ENCODE peak calls at places on chromosomes 5 and 9, in six cellular contexts. One of them, this sample, is unnamed.
A peak's percentile ranks its signal among the peaks of the same experiment; 100 is the strongest.

GRCh38 chr9:70263421-70263820 is 4.6 kb downstream of the SMC5 start:
- DNase-seq in left kidney: no peak
- DNase-seq in progenitor cell of endocrine pancreas: no peak
- DNase-seq in AG04449: no peak
- DNase-seq in C1 segment of cervical spinal cord: no peak
- DNase-seq in DMS153: no peak
- DNase-seq in this sample: no peak

GRCh38 chr5:78162253-78162862 is 132.1 kb downstream of the AP3B1 start:
- DNase-seq in left kidney: peak; percentile 63
- DNase-seq in progenitor cell of endocrine pancreas: no peak
- DNase-seq in AG04449: no peak
- DNase-seq in C1 segment of cervical spinal cord: no peak
- DNase-seq in DMS153: no peak
- DNase-seq in this sample: peak; percentile 37

GRCh38 chr5:35354751-35355150 is 124.5 kb upstream of the PRLR start:
- DNase-seq in left kidney: no peak
- DNase-seq in progenitor cell of endocrine pancreas: no peak
- DNase-seq in AG04449: no peak
- DNase-seq in C1 segment of cervical spinal cord: no peak
- DNase-seq in DMS153: no peak
- DNase-seq in this sample: no peak

GRCh38 chr5:72693001-72693442 is 123.4 kb upstream of the TNPO1 start:
- DNase-seq in left kidney: peak; percentile 31
- DNase-seq in progenitor cell of endocrine pancreas: no peak
- DNase-seq in AG04449: no peak
- DNase-seq in C1 segment of cervical spinal cord: no peak
- DNase-seq in DMS153: no peak
- DNase-seq in this sample: no peak

GRCh38 chr5:125719681-125720676 is 703.2 kb upstream of the GRAMD2B start:
- DNase-seq in left kidney: peak; percentile 87
- DNase-seq in progenitor cell of endocrine pancreas: no peak
- DNase-seq in AG04449: no peak
- DNase-seq in C1 segment of cervical spinal cord: no peak
- DNase-seq in DMS153: peak; percentile 94
- DNase-seq in this sample: no peak

GRCh38 chr5:76982450-76982849 is 29.6 kb downstream of the CRHBP start:
- DNase-seq in left kidney: no peak
- DNase-seq in progenitor cell of endocrine pancreas: no peak
- DNase-seq in AG04449: no peak
- DNase-seq in C1 segment of cervical spinal cord: no peak
- DNase-seq in DMS153: no peak
- DNase-seq in this sample: no peak

GRCh38 chr5:58259685-58260152 is 200.2 kb downstream of the PLK2 start:
- DNase-seq in left kidney: peak; percentile 71
- DNase-seq in progenitor cell of endocrine pancreas: no peak
- DNase-seq in AG04449: peak; percentile 87
- DNase-seq in C1 segment of cervical spinal cord: no peak
- DNase-seq in DMS153: no peak
- DNase-seq in this sample: no peak

GRCh38 chr9:86705474-86705873 is 241.8 kb downstream of the GAS1 start:
- DNase-seq in left kidney: no peak
- DNase-seq in progenitor cell of endocrine pancreas: no peak
- DNase-seq in AG04449: no peak
- DNase-seq in C1 segment of cervical spinal cord: no peak
- DNase-seq in DMS153: no peak
- DNase-seq in this sample: no peak

GRCh38 chr5:59709346-59709821 is 184.1 kb downstream of the PDE4D start:
- DNase-seq in left kidney: no peak
- DNase-seq in progenitor cell of endocrine pancreas: no peak
- DNase-seq in AG04449: no peak
- DNase-seq in C1 segment of cervical spinal cord: no peak
- DNase-seq in DMS153: no peak
- DNase-seq in this sample: peak; percentile 11

GRCh38 chr5:44665101-44665701 is 143.5 kb upstream of the MRPS30 start:
- DNase-seq in left kidney: no peak
- DNase-seq in progenitor cell of endocrine pancreas: no peak
- DNase-seq in AG04449: no peak
- DNase-seq in C1 segment of cervical spinal cord: no peak
- DNase-seq in DMS153: no peak
- DNase-seq in this sample: no peak

GRCh38 chr5:112479418-112479817 is 60.3 kb upstream of the EPB41L4A start:
- DNase-seq in left kidney: no peak
- DNase-seq in progenitor cell of endocrine pancreas: no peak
- DNase-seq in AG04449: peak; percentile 31
- DNase-seq in C1 segment of cervical spinal cord: no peak
- DNase-seq in DMS153: no peak
- DNase-seq in this sample: no peak

GRCh38 chr5:153476767-153477166 is 13.7 kb upstream of the GRIA1 start:
- DNase-seq in left kidney: no peak
- DNase-seq in progenitor cell of endocrine pancreas: no peak
- DNase-seq in AG04449: peak; percentile 54
- DNase-seq in C1 segment of cervical spinal cord: no peak
- DNase-seq in DMS153: no peak
- DNase-seq in this sample: no peak

GRCh38 chr5:74199436-74200210 is 440.9 kb downstream of the ENC1 start:
- DNase-seq in left kidney: no peak
- DNase-seq in progenitor cell of endocrine pancreas: no peak
- DNase-seq in AG04449: peak; percentile 40
- DNase-seq in C1 segment of cervical spinal cord: no peak
- DNase-seq in DMS153: no peak
- DNase-seq in this sample: no peak

GRCh38 chr9:98709968-98710965 is 1.5 kb upstream of the GABBR2 start:
- DNase-seq in left kidney: peak; percentile 85
- DNase-seq in progenitor cell of endocrine pancreas: no peak
- DNase-seq in AG04449: no peak
- DNase-seq in C1 segment of cervical spinal cord: no peak
- DNase-seq in DMS153: no peak
- DNase-seq in this sample: peak; percentile 35

GRCh38 chr5:56481147-56481997 is 248.2 kb upstream of the ANKRD55 start:
- DNase-seq in left kidney: peak; percentile 83
- DNase-seq in progenitor cell of endocrine pancreas: no peak
- DNase-seq in AG04449: no peak
- DNase-seq in C1 segment of cervical spinal cord: no peak
- DNase-seq in DMS153: no peak
- DNase-seq in this sample: peak; percentile 37

This sample was measured in KBM-7.